ENCODE peak calls at places on chromosomes 3 and 15, in six cellular contexts. One of them, this sample, is unnamed.

GRCh38 chr15:67521770-67522568 is 1.0 kb downstream of the C15orf61 start:
- DNase-seq in nucleus accumbens: no peak
- DNase-seq in HL-60: peak
- DNase-seq in AG09309: no peak
- DNase-seq in EL: peak
- DNase-seq in H9: no peak
- DNase-seq in this sample: peak

GRCh38 chr3:38519651-38520050 is 23.5 kb downstream of the EXOG start:
- DNase-seq in nucleus accumbens: no peak
- DNase-seq in HL-60: no peak
- DNase-seq in AG09309: no peak
- DNase-seq in EL: no peak
- DNase-seq in H9: no peak
- DNase-seq in this sample: no peak

GRCh38 chr15:66069751-66070150 is 183.8 kb downstream of the MEGF11 start:
- DNase-seq in nucleus accumbens: no peak
- DNase-seq in HL-60: no peak
- DNase-seq in AG09309: no peak
- DNase-seq in EL: no peak
- DNase-seq in H9: no peak
- DNase-seq in this sample: peak

GRCh38 chr3:151230644-151231043 is 27.6 kb upstream of the GPR171 start:
- DNase-seq in nucleus accumbens: no peak
- DNase-seq in HL-60: no peak
- DNase-seq in AG09309: no peak
- DNase-seq in EL: no peak
- DNase-seq in H9: no peak
- DNase-seq in this sample: no peak

GRCh38 chr15:39583586-39584265 is 2.8 kb downstream of the THBS1 start:
- DNase-seq in nucleus accumbens: no peak
- DNase-seq in HL-60: peak
- DNase-seq in AG09309: peak
- DNase-seq in EL: peak
- DNase-seq in H9: peak
- DNase-seq in this sample: no peak

GRCh38 chr3:55562672-55563071 is 75.6 kb upstream of the WNT5A start:
- DNase-seq in nucleus accumbens: no peak
- DNase-seq in HL-60: no peak
- DNase-seq in AG09309: no peak
- DNase-seq in EL: no peak
- DNase-seq in H9: no peak
- DNase-seq in this sample: no peak

GRCh38 chr3:48403533-48404439 is 26.1 kb downstream of the PLXNB1 start:
- DNase-seq in nucleus accumbens: no peak
- DNase-seq in HL-60: no peak
- DNase-seq in AG09309: no peak
- DNase-seq in EL: no peak
- DNase-seq in H9: no peak
- DNase-seq in this sample: no peak

GRCh38 chr15:90192961-90193786 is 8.0 kb upstream of the SEMA4B start:
- DNase-seq in nucleus accumbens: peak
- DNase-seq in HL-60: peak
- DNase-seq in AG09309: no peak
- DNase-seq in EL: no peak
- DNase-seq in H9: no peak
- DNase-seq in this sample: no peak

GRCh38 chr3:168544097-168544957 is 448.6 kb upstream of the GOLIM4 start:
- DNase-seq in nucleus accumbens: no peak
- DNase-seq in HL-60: no peak
- DNase-seq in AG09309: no peak
- DNase-seq in EL: no peak
- DNase-seq in H9: no peak
- DNase-seq in this sample: no peak

GRCh38 chr15:80777137-80777536 is 2.0 kb upstream of the CEMIP start:
- DNase-seq in nucleus accumbens: no peak
- DNase-seq in HL-60: no peak
- DNase-seq in AG09309: peak
- DNase-seq in EL: peak
- DNase-seq in H9: no peak
- DNase-seq in this sample: peak